ENCODE peak calls at places on chromosomes 12 and 14, in six cellular contexts. X, S, V, G, T and F are unnamed samples.
A peak's percentile ranks its signal among the peaks of the same experiment; 100 is the strongest.

GRCh38 chr14:105849933-105850626 is 323.7 kb downstream of the TMEM121 start:
- DNase-seq in X (no peak), S (no peak), V (no peak), G (no peak), T (peak; percentile 74), F (peak; percentile 80)

GRCh38 chr12:12835378-12836145 is 22.4 kb downstream of the DDX47 start:
- DNase-seq in X (no peak), S (no peak), V (no peak), G (peak; percentile 47), T (no peak), F (no peak)

GRCh38 chr14:59098377-59098776 is 90.1 kb upstream of the DAAM1 start:
- DNase-seq in X (no peak), S (no peak), V (no peak), G (peak; percentile 98), T (no peak), F (no peak)

GRCh38 chr14:105069887-105070759 is 4.9 kb upstream of the GPR132 start:
- DNase-seq in X (peak; percentile 86), S (peak; percentile 87), V (no peak), G (peak; percentile 33), T (peak; percentile 86), F (peak; percentile 84)

GRCh38 chr12:44015333-44015941 is 179.6 kb downstream of the TMEM117 start:
- DNase-seq in X (peak; percentile 56), S (peak; percentile 8), V (peak; percentile 78), G (peak; percentile 66), T (no peak), F (no peak)

GRCh38 chr12:49296034-49296835 is 1.3 kb downstream of the PRPH start:
- DNase-seq in X (peak; percentile 43), S (peak; percentile 83), V (no peak), G (no peak), T (peak; percentile 86), F (peak; percentile 82)

GRCh38 chr12:26614217-26614616 is 218.8 kb downstream of the ITPR2 start:
- DNase-seq in X (peak; percentile 81), S (no peak), V (peak; percentile 43), G (peak; percentile 26), T (no peak), F (no peak)

GRCh38 chr14:63051966-63052365 is 6.7 kb upstream of the KCNH5 start:
- DNase-seq in X (no peak), S (no peak), V (no peak), G (no peak), T (no peak), F (no peak)

GRCh38 chr12:24198936-24199644 is 249.6 kb upstream of the SOX5 start:
- DNase-seq in X (no peak), S (no peak), V (no peak), G (no peak), T (no peak), F (no peak)

GRCh38 chr12:113244015-113244983 is 23.0 kb downstream of the TPCN1 start:
- DNase-seq in X (no peak), S (no peak), V (peak; percentile 48), G (no peak), T (peak; percentile 76), F (peak; percentile 80)

GRCh38 chr12:99311373-99311772 is 336.2 kb upstream of the GARIN6 start:
- DNase-seq in X (no peak), S (peak; percentile 0), V (no peak), G (no peak), T (no peak), F (no peak)

GRCh38 chr12:112822056-112822455 is 30.5 kb downstream of the RPH3A start:
- DNase-seq in X (no peak), S (no peak), V (peak; percentile 63), G (no peak), T (no peak), F (no peak)

GRCh38 chr12:26080911-26081310 is 43.9 kb downstream of the BHLHE41 start:
- DNase-seq in X (peak; percentile 70), S (no peak), V (no peak), G (no peak), T (no peak), F (no peak)

GRCh38 chr14:22268875-22269274 is 320.1 kb downstream of the DAD1 start:
- DNase-seq in X (no peak), S (no peak), V (no peak), G (peak; percentile 47), T (no peak), F (no peak)

GRCh38 chr12:120628919-120629318 is 11.5 kb upstream of the CABP1 start:
- DNase-seq in X (no peak), S (no peak), V (no peak), G (no peak), T (no peak), F (no peak)

GRCh38 chr12:109604902-109605536 is 31.4 kb downstream of the MVK start:
- DNase-seq in X (peak; percentile 51), S (no peak), V (peak; percentile 53), G (no peak), T (no peak), F (no peak)